ENCODE peak calls at places on chromosomes 7 and 10, in ten cellular contexts. One of them, this sample, is unnamed. For H3K9me3 and H3K36me3, the result is how much of the 10 kb centered on the place peaks cover.

GRCh38 chr10:103451871-103452713 is at the start of gene CALHM2:
- DNase-seq in upper lobe of right lung: peak
- DNase-seq in mucosa of descending colon: peak
- DNase-seq in ovary: peak
- DNase-seq in OCI-LY7: no peak
- DNase-seq in sigmoid colon: peak
- DNase-seq in spleen: peak
- DNase-seq in Peyer's patch: peak
- DNase-seq in BE2C: peak
- DNase-seq in heart left ventricle: peak
- DNase-seq in this sample: peak

GRCh38 chr10:47094126-47094525 is 182.9 kb downstream of the PTPN20 start:
- DNase-seq in spleen: no peak
- DNase-seq in BE2C: no peak
- DNase-seq in sigmoid colon: no peak
- DNase-seq in heart left ventricle: no peak
- DNase-seq in OCI-LY7: no peak
- DNase-seq in upper lobe of right lung: no peak
- DNase-seq in Peyer's patch: no peak
- DNase-seq in ovary: no peak
- DNase-seq in mucosa of descending colon: no peak
- DNase-seq in this sample: no peak

GRCh38 chr10:93299195-93299594 is 182.9 kb downstream of the MYOF start:
- DNase-seq in sigmoid colon: no peak
- DNase-seq in ovary: no peak
- DNase-seq in BE2C: no peak
- DNase-seq in heart left ventricle: no peak
- DNase-seq in Peyer's patch: no peak
- DNase-seq in mucosa of descending colon: no peak
- DNase-seq in OCI-LY7: no peak
- DNase-seq in spleen: no peak
- DNase-seq in upper lobe of right lung: no peak
- DNase-seq in this sample: no peak

GRCh38 chr7:93861325-93861949 is 29.1 kb downstream of the TFPI2 start:
- DNase-seq in ovary: no peak
- DNase-seq in spleen: no peak
- DNase-seq in OCI-LY7: peak
- DNase-seq in Peyer's patch: no peak
- DNase-seq in upper lobe of right lung: no peak
- DNase-seq in mucosa of descending colon: no peak
- DNase-seq in heart left ventricle: no peak
- DNase-seq in BE2C: no peak
- DNase-seq in sigmoid colon: no peak
- DNase-seq in this sample: no peak

GRCh38 chr10:104260775-104261115 is 6.1 kb downstream of the GSTO1 start:
- DNase-seq in ovary: no peak
- DNase-seq in heart left ventricle: no peak
- DNase-seq in BE2C: no peak
- DNase-seq in upper lobe of right lung: no peak
- DNase-seq in sigmoid colon: no peak
- DNase-seq in spleen: no peak
- DNase-seq in mucosa of descending colon: no peak
- DNase-seq in Peyer's patch: no peak
- DNase-seq in OCI-LY7: no peak
- DNase-seq in this sample: no peak

GRCh38 chr7:5143935-5144903 is 45.8 kb upstream of the WIPI2 start:
- DNase-seq in ovary: no peak
- DNase-seq in Peyer's patch: peak
- DNase-seq in heart left ventricle: no peak
- DNase-seq in spleen: peak
- DNase-seq in OCI-LY7: peak
- DNase-seq in mucosa of descending colon: peak
- DNase-seq in BE2C: peak
- DNase-seq in sigmoid colon: no peak
- DNase-seq in upper lobe of right lung: no peak
- DNase-seq in this sample: no peak

GRCh38 chr10:21260060-21260792 is 265.3 kb downstream of the SKIDA1 start:
- DNase-seq in OCI-LY7: no peak
- DNase-seq in heart left ventricle: no peak
- DNase-seq in upper lobe of right lung: no peak
- DNase-seq in mucosa of descending colon: no peak
- DNase-seq in spleen: no peak
- DNase-seq in ovary: no peak
- DNase-seq in sigmoid colon: no peak
- DNase-seq in BE2C: no peak
- DNase-seq in Peyer's patch: no peak
- DNase-seq in this sample: no peak

GRCh38 chr7:101814996-101815825 is 2.2 kb upstream of the CUX1 start:
- DNase-seq in Peyer's patch: peak
- DNase-seq in spleen: peak
- DNase-seq in BE2C: peak
- DNase-seq in ovary: peak
- DNase-seq in mucosa of descending colon: peak
- DNase-seq in heart left ventricle: peak
- DNase-seq in upper lobe of right lung: peak
- DNase-seq in OCI-LY7: peak
- DNase-seq in sigmoid colon: peak
- DNase-seq in this sample: no peak

GRCh38 chr7:24052572-24053223 is 231.3 kb upstream of the NPY start:
- DNase-seq in heart left ventricle: no peak
- DNase-seq in sigmoid colon: no peak
- DNase-seq in spleen: no peak
- DNase-seq in upper lobe of right lung: no peak
- DNase-seq in BE2C: peak
- DNase-seq in Peyer's patch: no peak
- DNase-seq in mucosa of descending colon: no peak
- DNase-seq in OCI-LY7: no peak
- DNase-seq in ovary: no peak
- DNase-seq in this sample: no peak

GRCh38 chr10:123154943-123155505 is 822 bp downstream of the BUB3 start:
- DNase-seq in ovary: no peak
- DNase-seq in mucosa of descending colon: no peak
- DNase-seq in OCI-LY7: no peak
- DNase-seq in sigmoid colon: no peak
- DNase-seq in spleen: no peak
- DNase-seq in Peyer's patch: no peak
- DNase-seq in BE2C: no peak
- DNase-seq in heart left ventricle: no peak
- DNase-seq in upper lobe of right lung: peak
- DNase-seq in this sample: no peak

GRCh38 chr10:129586897-129587443 is 119.9 kb downstream of the MGMT start:
- DNase-seq in heart left ventricle: no peak
- DNase-seq in Peyer's patch: no peak
- DNase-seq in sigmoid colon: no peak
- DNase-seq in BE2C: no peak
- DNase-seq in OCI-LY7: peak
- DNase-seq in upper lobe of right lung: no peak
- DNase-seq in spleen: no peak
- DNase-seq in ovary: no peak
- DNase-seq in mucosa of descending colon: no peak
- DNase-seq in this sample: no peak

GRCh38 chr7:139619367-139619657 is 95.8 kb downstream of the CLEC2L start:
- DNase-seq in mucosa of descending colon: no peak
- DNase-seq in heart left ventricle: no peak
- DNase-seq in spleen: no peak
- DNase-seq in Peyer's patch: no peak
- DNase-seq in OCI-LY7: no peak
- DNase-seq in ovary: no peak
- DNase-seq in upper lobe of right lung: no peak
- DNase-seq in BE2C: no peak
- DNase-seq in sigmoid colon: no peak
- DNase-seq in this sample: no peak

GRCh38 chr10:31838709-31839108 is 89.9 kb downstream of the ARHGAP12 start:
- DNase-seq in sigmoid colon: no peak
- DNase-seq in ovary: no peak
- DNase-seq in heart left ventricle: no peak
- DNase-seq in upper lobe of right lung: no peak
- DNase-seq in Peyer's patch: no peak
- DNase-seq in spleen: no peak
- DNase-seq in mucosa of descending colon: no peak
- DNase-seq in BE2C: no peak
- DNase-seq in OCI-LY7: no peak
- DNase-seq in this sample: no peak

GRCh38 chr10:68955786-68956532 is at the start of gene DDX21:
- DNase-seq in heart left ventricle: peak
- DNase-seq in BE2C: peak
- DNase-seq in ovary: peak
- DNase-seq in mucosa of descending colon: peak
- DNase-seq in upper lobe of right lung: peak
- DNase-seq in sigmoid colon: peak
- DNase-seq in spleen: peak
- DNase-seq in Peyer's patch: peak
- DNase-seq in OCI-LY7: peak
- DNase-seq in this sample: peak
- TF ChIP-seq CTCF in heart left ventricle: peak
- TF ChIP-seq CTCF in BE2C: peak
- TF ChIP-seq CTCF in ovary: peak
- TF ChIP-seq CTCF in mucosa of descending colon: peak
- TF ChIP-seq CTCF in upper lobe of right lung: peak
- TF ChIP-seq CTCF in sigmoid colon: peak
- TF ChIP-seq CTCF in spleen: peak
- TF ChIP-seq CTCF in Peyer's patch: peak
- TF ChIP-seq CTCF in OCI-LY7: peak
- TF ChIP-seq CTCF in this sample: peak

GRCh38 chr7:57181281-57181680 is 49.0 kb upstream of the ZNF479 start:
- DNase-seq in BE2C: no peak
- DNase-seq in ovary: no peak
- DNase-seq in heart left ventricle: no peak
- DNase-seq in mucosa of descending colon: no peak
- DNase-seq in upper lobe of right lung: peak
- DNase-seq in sigmoid colon: no peak
- DNase-seq in spleen: peak
- DNase-seq in OCI-LY7: no peak
- DNase-seq in Peyer's patch: no peak
- DNase-seq in this sample: no peak

GRCh38 chr7:57182031-57182430 is 49.8 kb upstream of the ZNF479 start:
- DNase-seq in spleen: no peak
- DNase-seq in OCI-LY7: no peak
- DNase-seq in Peyer's patch: no peak
- DNase-seq in upper lobe of right lung: no peak
- DNase-seq in sigmoid colon: no peak
- DNase-seq in ovary: no peak
- DNase-seq in BE2C: no peak
- DNase-seq in heart left ventricle: no peak
- DNase-seq in mucosa of descending colon: no peak
- DNase-seq in this sample: no peak

GRCh38 chr7:57178768-57179139 is 46.5 kb upstream of the ZNF479 start:
- DNase-seq in Peyer's patch: no peak
- DNase-seq in BE2C: no peak
- DNase-seq in sigmoid colon: no peak
- DNase-seq in ovary: no peak
- DNase-seq in OCI-LY7: no peak
- DNase-seq in spleen: peak
- DNase-seq in heart left ventricle: no peak
- DNase-seq in upper lobe of right lung: peak
- DNase-seq in mucosa of descending colon: no peak
- DNase-seq in this sample: no peak

GRCh38 chr7:57177856-57178767 is 45.9 kb upstream of the ZNF479 start:
- DNase-seq in spleen: peak
- DNase-seq in BE2C: no peak
- DNase-seq in upper lobe of right lung: peak
- DNase-seq in Peyer's patch: no peak
- DNase-seq in sigmoid colon: no peak
- DNase-seq in OCI-LY7: no peak
- DNase-seq in ovary: no peak
- DNase-seq in heart left ventricle: no peak
- DNase-seq in mucosa of descending colon: no peak
- DNase-seq in this sample: no peak

DNA sequence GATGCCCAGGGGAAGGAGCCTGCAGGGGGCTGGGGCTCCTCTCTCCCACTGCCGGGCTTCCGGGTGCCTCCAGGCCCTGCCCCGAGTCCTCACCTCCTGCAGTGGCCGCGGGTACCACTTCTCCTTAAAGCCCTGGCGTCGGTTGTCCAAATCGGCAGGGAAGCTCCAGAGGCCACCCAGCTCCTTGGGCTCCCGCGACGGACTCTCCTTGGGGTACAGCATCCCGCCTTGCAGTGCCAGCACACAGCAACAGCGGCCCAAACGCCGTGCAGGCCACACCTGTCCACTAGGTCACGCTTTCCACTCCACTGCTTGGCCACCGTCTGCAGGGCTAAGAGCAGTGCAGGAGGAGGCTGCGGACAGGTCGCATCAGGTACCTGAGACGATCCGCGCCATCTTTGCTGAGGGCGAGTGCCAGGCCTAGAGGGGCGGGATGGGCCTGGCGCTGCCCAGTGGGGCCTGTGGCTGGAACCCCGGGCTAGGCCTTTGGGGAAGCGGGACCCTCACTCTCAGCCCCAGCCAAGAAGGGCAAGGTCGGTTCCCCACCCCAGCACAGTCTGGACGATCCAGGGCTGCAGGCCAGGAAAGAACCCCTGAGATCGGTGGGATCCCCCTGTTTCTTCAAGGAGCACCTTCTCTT is 47.7 kb upstream of the ZNF479 start:
- DNase-seq in OCI-LY7: no peak
- DNase-seq in ovary: no peak
- DNase-seq in mucosa of descending colon: no peak
- DNase-seq in heart left ventricle: no peak
- DNase-seq in spleen: peak
- DNase-seq in sigmoid colon: no peak
- DNase-seq in Peyer's patch: no peak
- DNase-seq in upper lobe of right lung: peak
- DNase-seq in BE2C: no peak
- DNase-seq in this sample: no peak
- H3K9me3 ChIP-seq in OCI-LY7: under half
- H3K9me3 ChIP-seq in ovary: under half
- H3K9me3 ChIP-seq in mucosa of descending colon: under half
- H3K9me3 ChIP-seq in heart left ventricle: under half
- H3K9me3 ChIP-seq in spleen: under half
- H3K9me3 ChIP-seq in sigmoid colon: under half
- H3K9me3 ChIP-seq in Peyer's patch: under half
- H3K9me3 ChIP-seq in upper lobe of right lung: under half
- H3K9me3 ChIP-seq in BE2C: under half
- H3K9me3 ChIP-seq in this sample: half or more

GRCh38 chr7:116557066-116557585 is 32.3 kb downstream of the CAV1 start:
- DNase-seq in heart left ventricle: no peak
- DNase-seq in OCI-LY7: no peak
- DNase-seq in mucosa of descending colon: no peak
- DNase-seq in Peyer's patch: no peak
- DNase-seq in spleen: no peak
- DNase-seq in sigmoid colon: no peak
- DNase-seq in ovary: no peak
- DNase-seq in BE2C: no peak
- DNase-seq in upper lobe of right lung: no peak
- DNase-seq in this sample: no peak
- H3K36me3 ChIP-seq in heart left ventricle: under half
- H3K36me3 ChIP-seq in OCI-LY7: under half
- H3K36me3 ChIP-seq in mucosa of descending colon: under half
- H3K36me3 ChIP-seq in Peyer's patch: under half
- H3K36me3 ChIP-seq in spleen: under half
- H3K36me3 ChIP-seq in sigmoid colon: under half
- H3K36me3 ChIP-seq in ovary: under half
- H3K36me3 ChIP-seq in BE2C: under half
- H3K36me3 ChIP-seq in upper lobe of right lung: under half
- H3K36me3 ChIP-seq in this sample: under half

DNA sequence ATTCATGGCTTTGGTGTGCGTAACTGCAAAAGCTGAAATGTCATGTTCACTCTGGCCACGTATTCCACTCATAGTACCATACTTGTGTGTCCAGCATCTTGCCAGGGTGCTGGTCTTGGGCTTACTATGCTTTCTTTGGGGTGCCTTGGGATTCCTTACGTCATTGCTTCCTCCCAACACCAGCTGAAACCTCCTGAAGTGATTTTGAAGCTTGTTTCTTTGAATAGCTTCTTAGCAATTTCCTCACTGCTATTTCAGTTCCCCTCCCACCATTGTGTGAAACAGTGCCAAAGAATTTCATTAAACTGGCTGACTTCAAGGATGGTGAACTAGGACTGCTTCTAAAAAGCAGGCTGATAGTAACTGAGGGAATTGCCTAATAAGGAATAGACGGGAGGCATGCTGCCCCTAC is 36.9 kb downstream of the ENTPD1 start:
- DNase-seq in mucosa of descending colon: no peak
- DNase-seq in OCI-LY7: no peak
- DNase-seq in heart left ventricle: peak
- DNase-seq in upper lobe of right lung: no peak
- DNase-seq in BE2C: no peak
- DNase-seq in ovary: no peak
- DNase-seq in sigmoid colon: no peak
- DNase-seq in spleen: no peak
- DNase-seq in Peyer's patch: no peak
- DNase-seq in this sample: peak
- TF ChIP-seq CTCF in mucosa of descending colon: no peak
- TF ChIP-seq CTCF in OCI-LY7: no peak
- TF ChIP-seq CTCF in heart left ventricle: no peak
- TF ChIP-seq CTCF in upper lobe of right lung: no peak
- TF ChIP-seq CTCF in BE2C: no peak
- TF ChIP-seq CTCF in ovary: no peak
- TF ChIP-seq CTCF in sigmoid colon: no peak
- TF ChIP-seq CTCF in spleen: no peak
- TF ChIP-seq CTCF in Peyer's patch: no peak
- TF ChIP-seq CTCF in this sample: no peak

This sample was measured in tibial artery.